ENCODE peak calls at places on chromosomes 2 and 18, in eight cellular contexts. R is tibial artery, S is cardiac muscle cell, I is mammary epithelial cell, Q is ovary, E is mucosa of descending colon, O is A549, V is lung. H is an unnamed sample.

GRCh38 chr2:23436346-23437099 is 51.5 kb downstream of the KLHL29 start:
- DNase-seq in R (no peak), S (no peak), I (peak; percentile 68), Q (no peak), E (no peak), O (no peak), V (no peak), H (peak; percentile 45)

GRCh38 chr2:10839813-10840212 is 27.2 kb upstream of the PDIA6 start:
- DNase-seq in R (no peak), S (peak; percentile 46), I (no peak), Q (no peak), E (no peak), O (no peak), V (no peak), H (no peak)

GRCh38 chr2:13034861-13035260 is 318.1 kb downstream of the TRIB2 start:
- DNase-seq in R (no peak), S (no peak), I (no peak), Q (no peak), E (no peak), O (no peak), V (no peak), H (peak; percentile 20)

GRCh38 chr18:63592506-63592905 is 5.4 kb downstream of the SERPINB13 start:
- DNase-seq in R (no peak), S (no peak), I (no peak), Q (no peak), E (no peak), O (no peak), V (no peak), H (no peak)

GRCh38 chr2:177553176-177553909 is 160.8 kb downstream of the AGPS start:
- DNase-seq in R (no peak), S (peak; percentile 27), I (peak; percentile 58), Q (no peak), E (no peak), O (no peak), V (no peak), H (no peak)

GRCh38 chr2:29760008-29760407 is 161.4 kb downstream of the ALK start:
- DNase-seq in R (no peak), S (no peak), I (no peak), Q (no peak), E (no peak), O (no peak), V (no peak), H (no peak)

GRCh38 chr2:5539281-5540211 is 152.6 kb upstream of the SOX11 start:
- DNase-seq in R (no peak), S (no peak), I (no peak), Q (no peak), E (no peak), O (no peak), V (no peak), H (no peak)

GRCh38 chr2:136381245-136381644 is 263.3 kb upstream of the CXCR4 start:
- DNase-seq in R (no peak), S (no peak), I (no peak), Q (no peak), E (no peak), O (no peak), V (no peak), H (no peak)

GRCh38 chr2:13652531-13653313 is 936.0 kb downstream of the TRIB2 start:
- DNase-seq in R (no peak), S (no peak), I (peak; percentile 75), Q (no peak), E (no peak), O (no peak), V (no peak), H (peak; percentile 81)

GRCh38 chr2:64910972-64911433 is 78.2 kb upstream of the SLC1A4 start:
- DNase-seq in R (no peak), S (no peak), I (no peak), Q (no peak), E (no peak), O (no peak), V (no peak), H (no peak)

GRCh38 chr2:188701836-188702235 is 272.3 kb upstream of the COL3A1 start:
- DNase-seq in R (no peak), S (peak; percentile 63), I (peak; percentile 6), Q (no peak), E (no peak), O (no peak), V (no peak), H (peak; percentile 65)

GRCh38 chr2:241224068-241224850 is 35.8 kb downstream of the ANO7 start:
- DNase-seq in R (no peak), S (peak; percentile 74), I (peak; percentile 27), Q (no peak), E (no peak), O (no peak), V (no peak), H (peak; percentile 36)

GRCh38 chr2:225600865-225601264 is 201.4 kb downstream of the NYAP2 start:
- DNase-seq in R (no peak), S (no peak), I (no peak), Q (no peak), E (no peak), O (no peak), V (no peak), H (no peak)

GRCh38 chr18:6920099-6920955 is 190.8 kb downstream of the ARHGAP28 start:
- DNase-seq in R (peak; percentile 47), S (peak; percentile 82), I (peak; percentile 64), Q (peak; percentile 58), E (peak; percentile 93), O (peak; percentile 13), V (peak; percentile 57), H (peak; percentile 39)

GRCh38 chr2:173959358-173959884 is 5.8 kb downstream of the SP3 start:
- DNase-seq in R (no peak), S (no peak), I (no peak), Q (no peak), E (no peak), O (no peak), V (no peak), H (no peak)

GRCh38 chr2:173955867-173956266 is 9.3 kb downstream of the SP3 start:
- DNase-seq in R (no peak), S (no peak), I (no peak), Q (no peak), E (no peak), O (no peak), V (no peak), H (no peak)

GRCh38 chr2:173956454-173956853 is 8.7 kb downstream of the SP3 start:
- DNase-seq in R (no peak), S (no peak), I (no peak), Q (no peak), E (no peak), O (no peak), V (no peak), H (no peak)

GRCh38 chr2:173958198-173958846 is 6.9 kb downstream of the SP3 start:
- DNase-seq in R (no peak), S (no peak), I (no peak), Q (no peak), E (no peak), O (no peak), V (no peak), H (no peak)

GRCh38 chr2:173957517-173957916 is 7.7 kb downstream of the SP3 start:
- DNase-seq in R (no peak), S (peak; percentile 29), I (no peak), Q (no peak), E (no peak), O (no peak), V (no peak), H (no peak)
- H3K4me1 ChIP-seq in R (peaks cover 63% of the 10 kb centered on the region), S (peaks cover 22% of the 10 kb centered on the region), I (peaks cover 5% of the 10 kb centered on the region), Q (peaks cover 4% of the 10 kb centered on the region), E (peaks cover 71% of the 10 kb centered on the region), O (peaks cover 43% of the 10 kb centered on the region), V (peaks cover 11% of the 10 kb centered on the region), H (peaks cover 7% of the 10 kb centered on the region)

DNA sequence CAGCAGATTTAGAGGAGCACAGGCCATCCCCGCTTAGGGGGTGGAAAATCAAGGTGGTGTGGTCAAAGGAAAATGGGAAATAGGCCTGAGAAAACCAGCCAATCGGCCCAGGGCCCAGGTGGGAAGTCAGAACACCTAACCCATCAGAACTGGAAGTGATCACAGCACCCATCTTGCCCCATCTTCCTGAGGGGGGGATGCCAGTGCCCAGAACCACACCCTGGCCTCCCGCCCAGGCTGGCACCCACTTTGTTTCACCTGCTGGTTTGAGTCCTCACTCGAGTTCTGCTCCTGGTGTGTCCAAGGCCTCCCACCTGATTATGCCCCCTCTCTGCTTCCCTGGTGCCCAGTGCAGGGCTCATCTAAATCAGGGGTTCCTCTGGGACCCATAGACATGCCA is 174.5 kb downstream of the TNS1 start:
- DNase-seq in R (no peak), S (no peak), I (no peak), Q (no peak), E (no peak), O (no peak), V (no peak), H (no peak)
- H3K4me1 ChIP-seq in R (peaks cover 74% of the 10 kb centered on the region), S (no peaks in the 10 kb centered on the region), I (peaks cover 5% of the 10 kb centered on the region), Q (peaks cover 13% of the 10 kb centered on the region), E (peaks cover 4% of the 10 kb centered on the region), O (no peaks in the 10 kb centered on the region), V (peaks cover 20% of the 10 kb centered on the region), H (no peaks in the 10 kb centered on the region)

DNA sequence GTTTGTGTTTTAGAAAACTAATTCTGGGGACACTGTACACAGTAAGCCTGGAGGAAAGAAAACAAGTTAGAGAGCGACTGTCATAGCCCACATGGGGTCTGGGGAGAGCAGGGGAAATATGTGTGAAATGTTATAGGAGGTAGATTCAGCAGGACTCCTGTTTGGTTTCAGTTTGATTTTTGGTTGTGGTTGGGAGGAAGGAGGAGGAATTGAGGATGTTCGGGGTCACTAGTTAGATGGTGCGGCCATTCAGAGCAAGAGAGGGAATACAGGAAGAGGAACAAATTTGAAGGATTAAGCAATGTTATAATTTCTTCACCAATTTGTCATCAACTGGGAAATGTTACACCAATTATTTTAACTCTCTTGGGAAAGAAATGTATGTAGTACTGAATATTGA is 25.1 kb downstream of the TTC39C start:
- DNase-seq in R (no peak), S (no peak), I (no peak), Q (no peak), E (no peak), O (no peak), V (no peak), H (no peak)
- H3K4me1 ChIP-seq in R (no peaks in the 10 kb centered on the region), S (no peaks in the 10 kb centered on the region), I (no peaks in the 10 kb centered on the region), Q (no peaks in the 10 kb centered on the region), E (no peaks in the 10 kb centered on the region), O (no peaks in the 10 kb centered on the region), V (no peaks in the 10 kb centered on the region), H (no peaks in the 10 kb centered on the region)

DNA sequence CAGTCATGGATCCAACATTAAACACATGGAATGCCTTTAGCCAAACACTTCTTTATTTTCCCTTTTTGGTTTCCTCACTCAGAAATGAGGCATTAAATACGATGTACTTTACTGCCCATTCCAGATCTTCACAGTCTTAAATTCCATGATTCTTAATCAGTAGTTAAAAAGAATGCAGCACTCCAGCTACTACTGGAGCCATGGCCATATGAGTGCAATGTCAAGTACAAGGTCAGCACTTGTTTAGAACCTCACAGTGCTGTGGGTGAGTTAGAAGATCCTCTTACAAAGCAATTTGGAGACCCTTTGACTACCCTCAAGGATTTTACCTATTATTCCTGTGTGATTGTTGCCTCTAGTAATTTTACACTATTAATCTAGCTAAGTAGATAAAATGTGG is 550.3 kb upstream of the LRRTM1 start:
- DNase-seq in R (no peak), S (no peak), I (no peak), Q (no peak), E (no peak), O (no peak), V (no peak), H (no peak)
- H3K4me1 ChIP-seq in R (no peaks in the 10 kb centered on the region), S (peaks cover 6% of the 10 kb centered on the region), I (no peaks in the 10 kb centered on the region), Q (no peaks in the 10 kb centered on the region), E (no peaks in the 10 kb centered on the region), O (no peaks in the 10 kb centered on the region), V (no peaks in the 10 kb centered on the region), H (no peaks in the 10 kb centered on the region)

DNA sequence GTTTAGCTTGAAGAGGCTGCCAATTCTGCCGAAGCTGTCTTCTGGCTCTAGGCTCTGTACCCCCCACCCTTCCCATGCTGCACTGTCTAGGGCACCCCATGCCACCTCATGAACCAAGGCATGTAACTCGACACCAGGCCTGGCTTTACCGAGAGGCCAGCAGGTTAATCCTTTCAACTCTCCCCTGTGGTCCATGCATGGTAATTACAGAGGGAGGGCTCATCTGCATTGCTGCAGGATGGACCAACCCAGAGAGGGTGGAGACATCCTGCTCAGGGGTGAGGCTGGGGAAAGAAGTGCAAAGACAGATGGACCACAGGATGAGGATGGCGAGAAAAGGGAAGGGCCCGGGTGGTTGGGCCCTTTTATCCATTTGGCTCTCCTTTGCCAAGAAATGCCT is 65.8 kb downstream of the KCTD1 start:
- DNase-seq in R (no peak), S (no peak), I (no peak), Q (no peak), E (no peak), O (no peak), V (no peak), H (no peak)
- H3K4me1 ChIP-seq in R (peaks cover 8% of the 10 kb centered on the region), S (no peaks in the 10 kb centered on the region), I (peaks cover 92% of the 10 kb centered on the region), Q (no peaks in the 10 kb centered on the region), E (no peaks in the 10 kb centered on the region), O (peaks cover 97% of the 10 kb centered on the region), V (no peaks in the 10 kb centered on the region), H (peaks cover 39% of the 10 kb centered on the region)